ENCODE peak calls at places on chromosome 16, in four cellular contexts. I is brain microvascular endothelial cell, F is thoracic aorta, P is transverse colon. J is an unnamed sample.

GRCh38 chr16:64841482-64841881 is 280.4 kb downstream of the CDH11 start:
- DNase-seq in I (no peak), F (no peak), P (no peak), J (no peak)

GRCh38 chr16:11542069-11542775 is 44.5 kb downstream of the LITAF start:
- DNase-seq in I (no peak), F (no peak), P (no peak), J (no peak)

GRCh38 chr16:77599793-77600415 is 122.4 kb upstream of the NUDT7 start:
- DNase-seq in I (peak; percentile 65), F (no peak), P (peak; percentile 11), J (no peak)

GRCh38 chr16:46885960-46886763 is 2.0 kb downstream of the GPT2 start:
- DNase-seq in I (no peak), F (no peak), P (no peak), J (no peak)

GRCh38 chr16:22353188-22353919 is 21.1 kb downstream of the CDR2 start:
- DNase-seq in I (peak; percentile 62), F (no peak), P (peak; percentile 32), J (no peak)

GRCh38 chr16:19963306-19963705 is 78.7 kb upstream of the GPRC5B start:
- DNase-seq in I (no peak), F (no peak), P (no peak), J (no peak)

GRCh38 chr16:84718-85452 is 6.9 kb downstream of the MPG start:
- DNase-seq in I (peak; percentile 85), F (peak; percentile 79), P (peak; percentile 34), J (no peak)

GRCh38 chr16:49876716-49877129 is 20.8 kb upstream of the ZNF423 start:
- DNase-seq in I (peak; percentile 28), F (no peak), P (peak; percentile 86), J (no peak)

GRCh38 chr16:67449328-67449727 is 18.4 kb downstream of the HSD11B2 start:
- DNase-seq in I (no peak), F (no peak), P (no peak), J (no peak)

GRCh38 chr16:67445913-67446907 is 15.3 kb downstream of the HSD11B2 start:
- DNase-seq in I (no peak), F (no peak), P (peak; percentile 73), J (no peak)

GRCh38 chr16:67448580-67448979 is 17.7 kb downstream of the HSD11B2 start:
- DNase-seq in I (no peak), F (no peak), P (peak; percentile 55), J (no peak)

GRCh38 chr16:67446968-67447507 is 16.1 kb downstream of the HSD11B2 start:
- DNase-seq in I (no peak), F (no peak), P (no peak), J (no peak)

DNA sequence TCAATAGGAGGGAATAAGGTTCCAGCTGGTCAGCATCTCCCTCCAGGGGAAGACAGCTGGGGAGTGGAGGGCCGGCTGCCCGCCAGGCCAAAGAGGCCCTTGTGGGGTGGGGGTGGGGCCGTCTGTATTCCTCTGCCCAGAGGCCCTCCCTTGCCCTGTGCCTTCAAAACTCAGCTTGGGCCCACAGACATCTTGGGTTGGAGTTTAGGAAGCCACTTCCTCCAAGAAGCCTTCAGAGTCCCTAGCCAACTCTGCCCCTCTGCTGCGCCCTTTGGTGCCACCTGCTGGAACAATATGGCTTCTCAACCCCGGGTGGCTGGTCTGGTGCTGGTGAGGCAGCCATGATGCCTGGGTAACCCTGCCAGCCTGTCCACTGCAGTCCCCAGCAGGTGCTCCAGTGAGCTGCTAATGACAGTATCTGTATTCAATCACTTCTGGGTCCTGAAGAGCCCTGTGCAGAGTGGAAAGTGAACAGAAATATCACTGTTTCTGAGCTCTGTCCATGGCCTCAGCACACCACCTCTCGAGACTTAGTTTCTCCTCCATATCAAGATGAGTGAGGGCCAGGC is 16.7 kb downstream of the HSD11B2 start:
- DNase-seq in I (no peak), F (no peak), P (peak; percentile 78), J (no peak)
- TF ChIP-seq CTCF in I (peak; percentile 64), F (no peak), P (peak; percentile 61), J (peak; percentile 74)

DNA sequence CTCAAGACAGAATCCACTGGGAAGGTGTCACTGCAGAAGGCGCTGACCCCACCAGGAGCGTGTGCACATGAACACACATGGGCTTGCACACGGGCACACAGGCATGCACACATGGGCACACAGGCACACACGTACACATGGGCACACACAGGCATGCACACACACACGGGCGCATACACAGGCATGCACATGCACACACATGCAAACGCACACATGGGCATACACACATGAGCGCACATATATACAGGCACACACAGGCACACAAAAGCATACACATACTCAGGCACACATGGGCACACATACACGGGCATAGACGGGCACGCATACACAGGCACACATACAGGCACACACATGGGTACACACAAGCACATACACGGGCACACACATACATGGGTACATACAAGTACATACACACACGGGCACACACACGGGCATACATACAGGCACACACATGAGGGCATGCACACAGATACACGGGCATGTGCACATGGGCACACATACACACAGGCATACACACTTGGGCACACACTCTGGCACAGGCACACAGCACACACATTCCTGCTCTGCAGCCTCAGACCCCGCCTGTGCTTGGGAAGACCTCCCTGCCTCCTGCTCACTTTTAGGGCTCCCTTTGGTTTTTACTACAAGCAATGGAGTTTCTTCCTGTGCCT is 86.8 kb downstream of the ZNF778 start:
- DNase-seq in I (no peak), F (no peak), P (no peak), J (no peak)
- H3K4me3 ChIP-seq in I (no peak overlapping the region), F (no peak overlapping the region), P (no peak overlapping the region), J (no peak overlapping the region)

DNA sequence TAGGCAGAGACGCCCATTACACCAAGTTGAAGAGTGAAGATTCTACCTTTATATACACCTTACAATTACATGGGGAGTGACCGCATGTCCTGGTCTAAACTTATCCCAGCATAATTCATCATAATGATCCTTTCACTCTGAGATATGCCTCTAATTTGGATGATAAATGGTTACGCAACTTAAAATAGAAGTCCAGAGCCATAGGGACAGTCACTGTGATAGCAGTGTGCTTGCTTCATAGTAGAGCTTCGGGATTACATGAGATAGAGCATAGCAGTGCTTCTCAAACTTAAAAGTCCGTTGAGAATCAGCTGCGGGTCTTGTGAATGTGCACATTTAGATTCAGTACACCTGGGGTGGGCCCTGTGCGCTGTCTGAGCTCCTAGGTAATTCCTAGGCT is 16.9 kb downstream of the USP10 start:
- DNase-seq in I (no peak), F (no peak), P (no peak), J (no peak)
- TF ChIP-seq CTCF in I (no peak), F (no peak), P (no peak), J (no peak)

GRCh38 chr16:58464916-58465731 is 34.8 kb upstream of the NDRG4 start:
- DNase-seq in I (no peak), F (no peak), P (no peak), J (no peak)
- H3K4me3 ChIP-seq in I (no peak overlapping the region), F (peak overlapping the region; percentile 66), P (peak overlapping the region; percentile 56), J (no peak overlapping the region)

GRCh38 chr16:29804455-29805231 is 1.7 kb upstream of the MAZ start:
- DNase-seq in I (no peak), F (no peak), P (peak; percentile 37), J (no peak)

GRCh38 chr16:29806641-29807425 is 504 bp downstream of the MAZ start:
- DNase-seq in I (no peak), F (no peak), P (peak; percentile 64), J (no peak)

GRCh38 chr16:29806096-29806579 is at the start of gene MAZ:
- DNase-seq in I (no peak), F (no peak), P (no peak), J (no peak)

GRCh38 chr16:29804020-29804419 is 2.3 kb upstream of the MAZ start:
- DNase-seq in I (no peak), F (no peak), P (no peak), J (no peak)

GRCh38 chr16:29805232-29806095 is 865 bp upstream of the MAZ start:
- DNase-seq in I (peak; percentile 97), F (peak; percentile 91), P (peak; percentile 98), J (no peak)
- TF ChIP-seq CTCF in I (peak; percentile 6), F (no peak), P (peak; percentile 28), J (no peak)

GRCh38 chr16:86593913-86594312 is 15.6 kb downstream of the FOXL1 start:
- DNase-seq in I (no peak), F (no peak), P (no peak), J (no peak)

GRCh38 chr16:86597880-86598606 is 19.7 kb downstream of the FOXL1 start:
- DNase-seq in I (no peak), F (no peak), P (no peak), J (no peak)

GRCh38 chr16:86597126-86597879 is 19.0 kb downstream of the FOXL1 start:
- DNase-seq in I (no peak), F (no peak), P (no peak), J (no peak)

GRCh38 chr16:86595983-86596605 is 17.7 kb downstream of the FOXL1 start:
- DNase-seq in I (no peak), F (no peak), P (no peak), J (no peak)

GRCh38 chr16:86594712-86595111 is 16.4 kb downstream of the FOXL1 start:
- DNase-seq in I (no peak), F (no peak), P (no peak), J (no peak)
- H3K4me3 ChIP-seq in I (no peak overlapping the region), F (peak overlapping the region; percentile 38), P (no peak overlapping the region), J (no peak overlapping the region)

GRCh38 chr16:68083861-68084503 is 1.2 kb upstream of the NFATC3 start:
- DNase-seq in I (no peak), F (no peak), P (no peak), J (no peak)

GRCh38 chr16:68085259-68086071 is at the start of gene NFATC3:
- DNase-seq in I (peak; percentile 96), F (peak; percentile 91), P (peak; percentile 99), J (no peak)

GRCh38 chr16:68086336-68086821 is 1.2 kb downstream of the NFATC3 start:
- DNase-seq in I (no peak), F (no peak), P (no peak), J (no peak)

GRCh38 chr16:68083239-68083781 is 1.9 kb upstream of the NFATC3 start:
- DNase-seq in I (no peak), F (no peak), P (no peak), J (no peak)

DNA sequence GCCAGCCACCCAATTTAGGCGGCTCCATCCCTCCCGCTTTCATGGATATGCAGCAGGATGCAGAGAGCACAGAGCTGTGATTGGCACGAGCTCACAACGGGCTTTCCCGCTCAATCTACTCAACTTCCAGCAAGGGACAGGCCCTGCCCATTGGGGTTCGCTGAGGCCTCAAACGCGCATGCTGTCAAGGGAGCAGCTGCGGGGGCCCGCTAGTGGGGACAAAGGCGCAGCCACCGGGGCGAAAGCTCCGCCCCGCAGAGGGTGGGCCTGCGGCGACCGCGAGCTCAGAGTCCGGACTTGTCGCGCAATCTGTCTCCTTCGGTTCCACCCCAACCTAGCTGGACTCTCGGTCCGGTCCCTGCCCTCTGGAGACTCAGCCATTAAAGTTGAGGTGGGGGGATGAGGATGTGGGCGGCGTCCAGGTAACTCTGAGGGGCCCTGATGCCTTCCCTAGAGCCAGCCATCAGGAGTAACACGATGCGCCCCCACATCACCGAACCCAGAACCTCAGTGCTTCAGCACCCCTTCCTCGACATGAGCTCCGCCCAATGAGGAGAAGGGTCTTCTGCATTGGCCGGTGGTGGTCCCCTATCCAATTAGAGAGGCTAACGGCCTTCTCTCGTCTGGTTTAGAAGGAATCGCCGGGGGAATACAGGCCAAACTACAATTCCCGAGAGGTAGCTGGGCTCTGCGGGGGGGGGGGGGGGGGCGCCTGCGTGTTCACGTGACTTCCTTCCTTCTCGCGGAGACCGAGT is 489 bp upstream of the NFATC3 start:
- DNase-seq in I (peak; percentile 39), F (peak; percentile 77), P (peak; percentile 92), J (peak; percentile 81)
- TF ChIP-seq CTCF in I (peak; percentile 14), F (no peak), P (peak; percentile 34), J (no peak)

GRCh38 chr16:4689864-4690704 is 3.3 kb upstream of the NUDT16L1 start:
- DNase-seq in I (no peak), F (no peak), P (no peak), J (no peak)
- H3K4me3 ChIP-seq in I (no peak overlapping the region), F (no peak overlapping the region), P (no peak overlapping the region), J (no peak overlapping the region)